ENCODE peak calls at places on chromosomes 4 and X, in six cellular contexts. One of them, this sample, is unnamed. For H3K27me3, the result is how much of the 10 kb centered on the place peaks cover.

GRCh38 chr4:48602763-48603162 is 112.7 kb downstream of the ZAR1 start:
- DNase-seq in tibial nerve: no peak
- DNase-seq in IMR-90: peak
- DNase-seq in body of pancreas: no peak
- DNase-seq in sigmoid colon: no peak
- DNase-seq in breast epithelium: no peak
- DNase-seq in this sample: no peak

GRCh38 chrX:37455381-37455780 is 106.2 kb downstream of the PRRG1 start:
- DNase-seq in tibial nerve: no peak
- DNase-seq in IMR-90: no peak
- DNase-seq in body of pancreas: no peak
- DNase-seq in sigmoid colon: no peak
- DNase-seq in breast epithelium: no peak
- DNase-seq in this sample: no peak

GRCh38 chrX:121975666-121976065 is 928.3 kb downstream of the GLUD2 start:
- DNase-seq in tibial nerve: no peak
- DNase-seq in IMR-90: no peak
- DNase-seq in body of pancreas: no peak
- DNase-seq in sigmoid colon: no peak
- DNase-seq in breast epithelium: no peak
- DNase-seq in this sample: no peak

GRCh38 chrX:17738002-17738713 is 865 bp downstream of the SCML1 start:
- DNase-seq in tibial nerve: peak
- DNase-seq in IMR-90: peak
- DNase-seq in body of pancreas: peak
- DNase-seq in sigmoid colon: peak
- DNase-seq in breast epithelium: peak
- DNase-seq in this sample: peak

GRCh38 chr4:31538877-31539276 is 818.7 kb downstream of the PCDH7 start:
- DNase-seq in tibial nerve: no peak
- DNase-seq in IMR-90: no peak
- DNase-seq in body of pancreas: no peak
- DNase-seq in sigmoid colon: no peak
- DNase-seq in breast epithelium: no peak
- DNase-seq in this sample: no peak

GRCh38 chr4:36385951-36386561 is 104.6 kb downstream of the DTHD1 start:
- DNase-seq in tibial nerve: peak
- DNase-seq in IMR-90: no peak
- DNase-seq in body of pancreas: no peak
- DNase-seq in sigmoid colon: no peak
- DNase-seq in breast epithelium: no peak
- DNase-seq in this sample: no peak

GRCh38 chr4:123230061-123230460 is 166.5 kb upstream of the SPRY1 start:
- DNase-seq in tibial nerve: no peak
- DNase-seq in IMR-90: peak
- DNase-seq in body of pancreas: no peak
- DNase-seq in sigmoid colon: no peak
- DNase-seq in breast epithelium: no peak
- DNase-seq in this sample: no peak

GRCh38 chrX:120560405-120560841 is 339 bp downstream of the CUL4B start:
- DNase-seq in tibial nerve: peak
- DNase-seq in IMR-90: peak
- DNase-seq in body of pancreas: peak
- DNase-seq in sigmoid colon: peak
- DNase-seq in breast epithelium: no peak
- DNase-seq in this sample: peak

GRCh38 chrX:21883258-21883657 is 27.5 kb downstream of the YY2 start:
- DNase-seq in tibial nerve: peak
- DNase-seq in IMR-90: no peak
- DNase-seq in body of pancreas: peak
- DNase-seq in sigmoid colon: peak
- DNase-seq in breast epithelium: no peak
- DNase-seq in this sample: peak

GRCh38 chrX:106802388-106803275 is at the start of gene TBC1D8B:
- DNase-seq in tibial nerve: peak
- DNase-seq in IMR-90: peak
- DNase-seq in body of pancreas: peak
- DNase-seq in sigmoid colon: peak
- DNase-seq in breast epithelium: peak
- DNase-seq in this sample: peak

GRCh38 chr4:180563977-180564376 is 1679.2 kb upstream of the TENM3 start:
- DNase-seq in tibial nerve: no peak
- DNase-seq in IMR-90: no peak
- DNase-seq in body of pancreas: no peak
- DNase-seq in sigmoid colon: no peak
- DNase-seq in breast epithelium: no peak
- DNase-seq in this sample: no peak

GRCh38 chrX:102720237-102721168 is at the start of gene GPRASP3:
- DNase-seq in tibial nerve: peak
- DNase-seq in IMR-90: peak
- DNase-seq in body of pancreas: peak
- DNase-seq in sigmoid colon: peak
- DNase-seq in breast epithelium: peak
- DNase-seq in this sample: peak

GRCh38 chrX:67536564-67536963 is 7.3 kb upstream of the AR start:
- DNase-seq in tibial nerve: no peak
- DNase-seq in IMR-90: no peak
- DNase-seq in body of pancreas: no peak
- DNase-seq in sigmoid colon: no peak
- DNase-seq in breast epithelium: no peak
- DNase-seq in this sample: no peak

GRCh38 chr4:8847764-8848163 is 23.9 kb downstream of the HMX1 start:
- DNase-seq in tibial nerve: no peak
- DNase-seq in IMR-90: no peak
- DNase-seq in body of pancreas: peak
- DNase-seq in sigmoid colon: peak
- DNase-seq in breast epithelium: no peak
- DNase-seq in this sample: peak

GRCh38 chr4:6472387-6473263 is at the start of gene PPP2R2C:
- DNase-seq in tibial nerve: no peak
- DNase-seq in IMR-90: no peak
- DNase-seq in body of pancreas: peak
- DNase-seq in sigmoid colon: peak
- DNase-seq in breast epithelium: peak
- DNase-seq in this sample: no peak

GRCh38 chr4:159382875-159383568 is 280.1 kb downstream of the RAPGEF2 start:
- DNase-seq in tibial nerve: no peak
- DNase-seq in IMR-90: no peak
- DNase-seq in body of pancreas: no peak
- DNase-seq in sigmoid colon: no peak
- DNase-seq in breast epithelium: no peak
- DNase-seq in this sample: no peak

GRCh38 chrX:72540318-72540717 is 32.3 kb downstream of the HDAC8 start:
- DNase-seq in tibial nerve: no peak
- DNase-seq in IMR-90: peak
- DNase-seq in body of pancreas: no peak
- DNase-seq in sigmoid colon: no peak
- DNase-seq in breast epithelium: no peak
- DNase-seq in this sample: no peak

GRCh38 chr4:145734576-145735329 is 54.8 kb downstream of the C4orf51 start:
- DNase-seq in tibial nerve: peak
- DNase-seq in IMR-90: peak
- DNase-seq in body of pancreas: peak
- DNase-seq in sigmoid colon: peak
- DNase-seq in breast epithelium: peak
- DNase-seq in this sample: peak

GRCh38 chr4:76197001-76197743 is 16.5 kb downstream of the SCARB2 start:
- DNase-seq in tibial nerve: no peak
- DNase-seq in IMR-90: peak
- DNase-seq in body of pancreas: no peak
- DNase-seq in sigmoid colon: no peak
- DNase-seq in breast epithelium: no peak
- DNase-seq in this sample: no peak

GRCh38 chr4:38898245-38898644 is 30.6 kb downstream of the FAM114A1 start:
- DNase-seq in tibial nerve: no peak
- DNase-seq in IMR-90: no peak
- DNase-seq in body of pancreas: no peak
- DNase-seq in sigmoid colon: no peak
- DNase-seq in breast epithelium: no peak
- DNase-seq in this sample: no peak

GRCh38 chrX:134431894-134432293 is 28.1 kb upstream of the HPRT1 start:
- DNase-seq in tibial nerve: no peak
- DNase-seq in IMR-90: peak
- DNase-seq in body of pancreas: no peak
- DNase-seq in sigmoid colon: no peak
- DNase-seq in breast epithelium: no peak
- DNase-seq in this sample: no peak

GRCh38 chr4:141469392-141469791 is 167.0 kb upstream of the IL15 start:
- DNase-seq in tibial nerve: no peak
- DNase-seq in IMR-90: peak
- DNase-seq in body of pancreas: no peak
- DNase-seq in sigmoid colon: no peak
- DNase-seq in breast epithelium: no peak
- DNase-seq in this sample: no peak

GRCh38 chrX:134761788-134762187 is 103.5 kb upstream of the PLAC1 start:
- DNase-seq in tibial nerve: no peak
- DNase-seq in IMR-90: no peak
- DNase-seq in body of pancreas: peak
- DNase-seq in sigmoid colon: no peak
- DNase-seq in breast epithelium: no peak
- DNase-seq in this sample: no peak

GRCh38 chr4:140305053-140305452 is 68.4 kb upstream of the SCOC start:
- DNase-seq in tibial nerve: no peak
- DNase-seq in IMR-90: no peak
- DNase-seq in body of pancreas: no peak
- DNase-seq in sigmoid colon: no peak
- DNase-seq in breast epithelium: no peak
- DNase-seq in this sample: no peak

GRCh38 chrX:151985955-151986354 is 11.5 kb upstream of the GABRE start:
- DNase-seq in tibial nerve: no peak
- DNase-seq in IMR-90: peak
- DNase-seq in body of pancreas: peak
- DNase-seq in sigmoid colon: no peak
- DNase-seq in breast epithelium: no peak
- DNase-seq in this sample: no peak

GRCh38 chrX:30620980-30621716 is 32.1 kb upstream of the GK start:
- DNase-seq in tibial nerve: peak
- DNase-seq in IMR-90: peak
- DNase-seq in body of pancreas: no peak
- DNase-seq in sigmoid colon: no peak
- DNase-seq in breast epithelium: no peak
- DNase-seq in this sample: no peak

GRCh38 chr4:52950226-52950625 is 88.1 kb downstream of the RASL11B start:
- DNase-seq in tibial nerve: no peak
- DNase-seq in IMR-90: no peak
- DNase-seq in body of pancreas: no peak
- DNase-seq in sigmoid colon: no peak
- DNase-seq in breast epithelium: no peak
- DNase-seq in this sample: no peak

GRCh38 chr4:176277162-176277904 is 8.3 kb upstream of the ASB5 start:
- DNase-seq in tibial nerve: no peak
- DNase-seq in IMR-90: peak
- DNase-seq in body of pancreas: peak
- DNase-seq in sigmoid colon: peak
- DNase-seq in breast epithelium: no peak
- DNase-seq in this sample: peak

DNA sequence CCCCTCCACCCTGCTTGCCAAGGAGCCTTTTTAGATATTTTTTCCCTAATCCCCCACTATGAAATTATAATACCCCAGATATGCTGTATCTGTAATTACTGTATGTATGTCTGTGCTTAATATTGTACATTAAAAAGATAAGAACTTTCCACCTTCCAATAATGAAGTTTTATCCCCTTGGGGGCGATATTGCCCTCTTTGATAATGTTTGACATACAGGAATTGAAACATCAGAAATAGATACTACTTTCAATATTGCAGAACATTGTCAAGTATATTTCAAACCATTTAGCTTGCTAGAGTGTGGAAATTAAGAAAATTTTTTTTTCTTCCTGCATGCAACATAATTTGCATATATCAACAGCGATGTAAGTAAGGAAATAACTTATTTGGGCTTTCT is 58.9 kb downstream of the NAF1 start:
- DNase-seq in tibial nerve: no peak
- DNase-seq in IMR-90: peak
- DNase-seq in body of pancreas: no peak
- DNase-seq in sigmoid colon: no peak
- DNase-seq in breast epithelium: no peak
- DNase-seq in this sample: no peak
- TF ChIP-seq CTCF in tibial nerve: no peak
- TF ChIP-seq CTCF in IMR-90: peak
- TF ChIP-seq CTCF in body of pancreas: peak
- TF ChIP-seq CTCF in sigmoid colon: no peak
- TF ChIP-seq CTCF in breast epithelium: no peak
- TF ChIP-seq CTCF in this sample: no peak

DNA sequence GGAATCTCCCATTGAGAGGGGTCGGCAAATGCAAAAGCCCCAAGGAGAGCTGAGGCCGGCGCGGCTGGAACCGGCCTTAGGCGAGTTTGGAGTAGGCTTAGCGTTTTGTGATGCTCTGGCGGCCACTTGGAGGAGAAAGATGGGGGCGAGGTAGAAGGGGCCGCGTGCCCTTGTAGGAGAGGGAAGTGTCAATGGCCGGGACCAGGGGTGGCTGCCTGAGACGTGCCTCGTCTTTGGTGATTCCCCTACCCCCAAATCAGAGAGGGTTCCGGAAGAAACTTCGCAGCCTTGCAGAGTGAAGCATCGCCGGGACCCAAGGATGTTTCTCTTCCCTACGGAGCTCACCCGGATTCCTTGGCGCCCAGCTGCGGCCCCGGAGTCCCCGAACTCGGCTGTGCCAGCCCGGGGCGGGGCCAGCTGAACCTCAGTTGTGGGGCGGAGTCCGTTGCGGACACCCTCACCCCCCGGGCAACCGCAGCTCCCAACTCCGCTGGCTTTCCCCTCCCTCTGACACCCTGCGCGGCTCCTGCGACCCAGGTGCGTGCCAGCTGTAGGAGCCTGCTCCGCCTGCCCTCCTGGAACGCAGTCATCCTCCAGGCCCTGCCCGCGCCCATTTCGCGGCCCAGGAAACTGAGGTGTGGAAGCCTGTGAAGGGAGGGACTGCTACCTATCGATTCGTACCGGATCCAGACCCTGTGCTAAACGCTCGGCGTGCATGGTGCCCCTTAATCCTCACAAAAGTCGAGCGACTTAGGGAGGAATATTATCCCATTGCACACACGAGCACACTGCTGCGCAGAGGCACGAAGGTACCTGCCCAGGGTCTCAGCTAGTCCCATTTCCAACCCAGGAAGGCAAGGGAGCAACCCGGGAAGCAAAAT is 12.0 kb downstream of the MSX1 start:
- DNase-seq in tibial nerve: no peak
- DNase-seq in IMR-90: no peak
- DNase-seq in body of pancreas: no peak
- DNase-seq in sigmoid colon: no peak
- DNase-seq in breast epithelium: no peak
- DNase-seq in this sample: no peak
- H3K27me3 ChIP-seq in tibial nerve: half or more
- H3K27me3 ChIP-seq in IMR-90: half or more
- H3K27me3 ChIP-seq in body of pancreas: half or more
- H3K27me3 ChIP-seq in sigmoid colon: half or more
- H3K27me3 ChIP-seq in breast epithelium: under half
- H3K27me3 ChIP-seq in this sample: half or more

GRCh38 chrX:44542567-44543325 is at the start of gene FUNDC1:
- DNase-seq in tibial nerve: peak
- DNase-seq in IMR-90: peak
- DNase-seq in body of pancreas: peak
- DNase-seq in sigmoid colon: peak
- DNase-seq in breast epithelium: peak
- DNase-seq in this sample: peak
- TF ChIP-seq POLR2A in tibial nerve: peak
- TF ChIP-seq POLR2A in IMR-90: peak
- TF ChIP-seq POLR2A in body of pancreas: peak
- TF ChIP-seq POLR2A in sigmoid colon: no peak
- TF ChIP-seq POLR2A in breast epithelium: peak
- TF ChIP-seq POLR2A in this sample: peak

GRCh38 chr4:25180524-25181131 is 20.4 kb upstream of the SEPSECS start:
- DNase-seq in tibial nerve: no peak
- DNase-seq in IMR-90: peak
- DNase-seq in body of pancreas: peak
- DNase-seq in sigmoid colon: no peak
- DNase-seq in breast epithelium: no peak
- DNase-seq in this sample: peak
- TF ChIP-seq CTCF in tibial nerve: peak
- TF ChIP-seq CTCF in IMR-90: peak
- TF ChIP-seq CTCF in body of pancreas: peak
- TF ChIP-seq CTCF in sigmoid colon: no peak
- TF ChIP-seq CTCF in breast epithelium: no peak
- TF ChIP-seq CTCF in this sample: peak

This sample was measured in thyroid gland.